ENCODE peak calls at places on chromosomes 2 and 18, in five cellular contexts. One of them, this sample, is unnamed.
A peak's percentile ranks its signal among the peaks of the same experiment; 100 is the strongest.

GRCh38 chr18:75200644-75201272 is 8.2 kb downstream of the PTGR3 start:
- DNase-seq in astrocyte of the spinal cord: peak; percentile 28
- DNase-seq in astrocyte: no peak
- DNase-seq in breast epithelium: no peak
- DNase-seq in brain microvascular endothelial cell: no peak
- DNase-seq in this sample: no peak

GRCh38 chr2:163191372-163191771 is 352.8 kb upstream of the KCNH7 start:
- DNase-seq in brain microvascular endothelial cell: peak; percentile 39
- DNase-seq in astrocyte of the spinal cord: peak; percentile 61
- DNase-seq in astrocyte: peak; percentile 29
- DNase-seq in breast epithelium: no peak
- DNase-seq in this sample: peak; percentile 65

GRCh38 chr2:240405133-240405532 is 30.3 kb upstream of the GPC1 start:
- DNase-seq in breast epithelium: no peak
- DNase-seq in brain microvascular endothelial cell: no peak
- DNase-seq in astrocyte: no peak
- DNase-seq in astrocyte of the spinal cord: no peak
- DNase-seq in this sample: no peak

GRCh38 chr2:110874565-110875383 is 142.4 kb downstream of the ACOXL start:
- DNase-seq in breast epithelium: no peak
- DNase-seq in brain microvascular endothelial cell: no peak
- DNase-seq in astrocyte of the spinal cord: no peak
- DNase-seq in astrocyte: no peak
- DNase-seq in this sample: no peak

GRCh38 chr2:74199871-74200305 is 1.5 kb downstream of the MTHFD2 start:
- DNase-seq in breast epithelium: no peak
- DNase-seq in astrocyte: no peak
- DNase-seq in brain microvascular endothelial cell: no peak
- DNase-seq in astrocyte of the spinal cord: no peak
- DNase-seq in this sample: no peak

GRCh38 chr2:140589696-140590095 is 1541.1 kb downstream of the LRP1B start:
- DNase-seq in breast epithelium: no peak
- DNase-seq in brain microvascular endothelial cell: no peak
- DNase-seq in astrocyte of the spinal cord: peak; percentile 67
- DNase-seq in astrocyte: peak; percentile 56
- DNase-seq in this sample: no peak

GRCh38 chr2:127404466-127405251 is 13.6 kb upstream of the PROC start:
- DNase-seq in astrocyte of the spinal cord: no peak
- DNase-seq in astrocyte: no peak
- DNase-seq in breast epithelium: no peak
- DNase-seq in brain microvascular endothelial cell: no peak
- DNase-seq in this sample: no peak

GRCh38 chr2:11784747-11785610 is 38.5 kb downstream of the LPIN1 start:
- DNase-seq in brain microvascular endothelial cell: peak; percentile 69
- DNase-seq in astrocyte: peak; percentile 46
- DNase-seq in breast epithelium: no peak
- DNase-seq in astrocyte of the spinal cord: peak; percentile 41
- DNase-seq in this sample: peak; percentile 25

GRCh38 chr2:20561703-20562454 is 89.0 kb downstream of the HS1BP3 start:
- DNase-seq in astrocyte of the spinal cord: peak; percentile 92
- DNase-seq in brain microvascular endothelial cell: peak; percentile 77
- DNase-seq in breast epithelium: no peak
- DNase-seq in astrocyte: peak; percentile 87
- DNase-seq in this sample: peak; percentile 76

GRCh38 chr2:111106720-111107119 is 14.0 kb upstream of the BCL2L11 start:
- DNase-seq in breast epithelium: no peak
- DNase-seq in astrocyte of the spinal cord: no peak
- DNase-seq in brain microvascular endothelial cell: no peak
- DNase-seq in astrocyte: no peak
- DNase-seq in this sample: peak; percentile 18

GRCh38 chr18:78421392-78421791 is 558.2 kb upstream of the SALL3 start:
- DNase-seq in breast epithelium: no peak
- DNase-seq in astrocyte of the spinal cord: no peak
- DNase-seq in astrocyte: no peak
- DNase-seq in brain microvascular endothelial cell: no peak
- DNase-seq in this sample: no peak

GRCh38 chr2:45131587-45131986 is 122.3 kb upstream of the SIX2 start:
- DNase-seq in astrocyte of the spinal cord: peak; percentile 79
- DNase-seq in brain microvascular endothelial cell: peak; percentile 78
- DNase-seq in breast epithelium: no peak
- DNase-seq in astrocyte: peak; percentile 91
- DNase-seq in this sample: no peak

GRCh38 chr18:55334875-55335274 is 253.1 kb downstream of the TCF4 start:
- DNase-seq in astrocyte: no peak
- DNase-seq in breast epithelium: no peak
- DNase-seq in astrocyte of the spinal cord: no peak
- DNase-seq in brain microvascular endothelial cell: no peak
- DNase-seq in this sample: peak; percentile 2

GRCh38 chr18:55488473-55488872 is 99.5 kb downstream of the TCF4 start:
- DNase-seq in astrocyte of the spinal cord: no peak
- DNase-seq in brain microvascular endothelial cell: no peak
- DNase-seq in astrocyte: no peak
- DNase-seq in breast epithelium: no peak
- DNase-seq in this sample: no peak

GRCh38 chr2:239644016-239644415 is 243.2 kb upstream of the HDAC4 start:
- DNase-seq in brain microvascular endothelial cell: peak; percentile 5
- DNase-seq in breast epithelium: no peak
- DNase-seq in astrocyte of the spinal cord: peak; percentile 5
- DNase-seq in astrocyte: no peak
- DNase-seq in this sample: no peak

GRCh38 chr2:21042958-21043743 is 722 bp downstream of the APOB start:
- DNase-seq in breast epithelium: peak; percentile 72
- DNase-seq in astrocyte: peak; percentile 1
- DNase-seq in brain microvascular endothelial cell: peak; percentile 23
- DNase-seq in astrocyte of the spinal cord: peak; percentile 38
- DNase-seq in this sample: peak; percentile 48

GRCh38 chr2:148534416-148535205 is 109.9 kb upstream of the EPC2 start:
- DNase-seq in brain microvascular endothelial cell: no peak
- DNase-seq in breast epithelium: no peak
- DNase-seq in astrocyte: no peak
- DNase-seq in astrocyte of the spinal cord: no peak
- DNase-seq in this sample: peak; percentile 25

GRCh38 chr2:201127128-201127521 is 11.2 kb downstream of the CFLAR start:
- DNase-seq in astrocyte: no peak
- DNase-seq in astrocyte of the spinal cord: no peak
- DNase-seq in brain microvascular endothelial cell: no peak
- DNase-seq in breast epithelium: no peak
- DNase-seq in this sample: no peak

GRCh38 chr2:237978058-237978712 is 11.4 kb downstream of the UBE2F start:
- DNase-seq in breast epithelium: no peak
- DNase-seq in astrocyte: no peak
- DNase-seq in astrocyte of the spinal cord: no peak
- DNase-seq in brain microvascular endothelial cell: no peak
- DNase-seq in this sample: no peak

GRCh38 chr2:68653538-68653982 is 10.2 kb downstream of the PROKR1 start:
- DNase-seq in astrocyte of the spinal cord: peak; percentile 87
- DNase-seq in astrocyte: peak; percentile 90
- DNase-seq in breast epithelium: no peak
- DNase-seq in brain microvascular endothelial cell: peak; percentile 85
- DNase-seq in this sample: peak; percentile 37

GRCh38 chr18:54878057-54878661 is 49.9 kb downstream of the RAB27B start:
- DNase-seq in brain microvascular endothelial cell: peak; percentile 13
- DNase-seq in astrocyte of the spinal cord: peak; percentile 43
- DNase-seq in breast epithelium: no peak
- DNase-seq in astrocyte: peak; percentile 25
- DNase-seq in this sample: no peak

GRCh38 chr2:16750175-16750924 is 84.7 kb upstream of the CYRIA start:
- DNase-seq in breast epithelium: no peak
- DNase-seq in astrocyte of the spinal cord: no peak
- DNase-seq in astrocyte: no peak
- DNase-seq in brain microvascular endothelial cell: no peak
- DNase-seq in this sample: no peak

GRCh38 chr2:25585189-25585588 is 88.2 kb downstream of the DTNB start:
- DNase-seq in astrocyte: no peak
- DNase-seq in brain microvascular endothelial cell: no peak
- DNase-seq in astrocyte of the spinal cord: no peak
- DNase-seq in breast epithelium: no peak
- DNase-seq in this sample: no peak

DNA sequence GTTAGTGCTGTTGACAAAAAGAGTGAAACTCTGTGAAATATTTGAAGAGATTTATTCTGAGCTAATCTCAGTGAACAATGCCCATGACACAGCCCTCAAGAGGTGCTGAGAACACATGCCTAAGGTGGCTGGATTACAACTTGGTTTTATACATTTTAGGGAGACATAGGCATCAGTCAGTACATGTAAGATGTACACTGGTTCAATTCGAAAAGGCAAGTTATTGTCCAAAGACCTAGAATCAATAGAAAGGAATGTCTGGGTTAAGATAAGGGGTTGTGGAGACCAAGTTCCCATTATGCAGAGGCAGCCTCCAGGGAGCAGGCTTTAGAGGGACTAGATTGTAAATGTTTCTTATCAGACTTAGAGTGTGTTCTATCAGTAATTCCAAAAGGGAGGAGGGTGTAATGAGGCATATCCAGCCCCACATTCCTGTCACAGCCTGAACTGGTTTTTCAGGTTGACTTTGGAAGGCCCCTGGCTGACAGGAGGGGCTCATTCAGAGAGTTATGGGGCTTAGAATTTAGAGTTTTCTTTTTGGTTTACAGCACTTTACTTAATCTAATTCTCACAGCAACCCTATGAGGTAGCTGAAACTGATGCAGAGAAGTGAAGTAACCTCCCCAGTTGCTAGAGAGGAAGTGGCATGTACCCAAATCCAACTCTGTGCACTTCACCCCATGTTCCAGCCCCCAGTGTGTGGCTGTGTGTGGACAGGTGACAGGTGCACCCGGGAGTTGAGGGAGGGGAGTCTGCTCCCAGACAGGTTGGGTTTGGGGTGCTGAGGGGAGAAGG is 28.3 kb upstream of the ASAP2 start:
- DNase-seq in brain microvascular endothelial cell: peak; percentile 39
- DNase-seq in astrocyte: peak; percentile 44
- DNase-seq in astrocyte of the spinal cord: no peak
- DNase-seq in breast epithelium: no peak
- DNase-seq in this sample: peak; percentile 81
- TF ChIP-seq CTCF in brain microvascular endothelial cell: no peak
- TF ChIP-seq CTCF in astrocyte: no peak
- TF ChIP-seq CTCF in astrocyte of the spinal cord: no peak
- TF ChIP-seq CTCF in breast epithelium: no peak
- TF ChIP-seq CTCF in this sample: no peak

GRCh38 chr18:48821251-48821590 is 129.5 kb downstream of the SMAD7 start:
- DNase-seq in astrocyte of the spinal cord: no peak
- DNase-seq in astrocyte: no peak
- DNase-seq in breast epithelium: no peak
- DNase-seq in brain microvascular endothelial cell: no peak
- DNase-seq in this sample: no peak
- H3K4me3 ChIP-seq in astrocyte of the spinal cord: no peak overlapping the region
- H3K4me3 ChIP-seq in astrocyte: no peak overlapping the region
- H3K4me3 ChIP-seq in breast epithelium: no peak overlapping the region
- H3K4me3 ChIP-seq in brain microvascular endothelial cell: no peak overlapping the region
- H3K4me3 ChIP-seq in this sample: no peak overlapping the region

DNA sequence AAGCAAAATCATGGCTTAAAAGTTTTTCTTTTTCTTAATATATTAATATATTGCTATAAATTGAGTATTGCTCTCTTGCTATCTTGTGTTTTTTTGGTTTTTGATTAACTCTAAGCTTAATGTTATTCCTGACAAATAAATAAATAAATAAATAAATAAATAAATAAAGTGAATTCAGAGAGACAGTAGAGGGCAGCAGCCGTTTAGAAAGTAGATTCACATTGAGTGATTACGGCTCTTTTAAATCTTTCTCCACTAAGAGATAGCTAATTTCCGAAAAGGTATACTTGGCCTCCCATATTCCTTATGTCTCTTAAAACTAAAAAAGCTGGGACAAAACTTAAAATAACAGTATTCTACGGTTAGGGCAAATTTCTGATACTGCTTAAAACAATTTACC is 34.3 kb downstream of the MSH2 start:
- DNase-seq in astrocyte: peak; percentile 13
- DNase-seq in brain microvascular endothelial cell: no peak
- DNase-seq in astrocyte of the spinal cord: peak; percentile 53
- DNase-seq in breast epithelium: no peak
- DNase-seq in this sample: peak; percentile 51
- TF ChIP-seq CTCF in astrocyte: peak; percentile 5
- TF ChIP-seq CTCF in brain microvascular endothelial cell: peak; percentile 41
- TF ChIP-seq CTCF in astrocyte of the spinal cord: peak; percentile 33
- TF ChIP-seq CTCF in breast epithelium: peak; percentile 38
- TF ChIP-seq CTCF in this sample: peak; percentile 45

DNA sequence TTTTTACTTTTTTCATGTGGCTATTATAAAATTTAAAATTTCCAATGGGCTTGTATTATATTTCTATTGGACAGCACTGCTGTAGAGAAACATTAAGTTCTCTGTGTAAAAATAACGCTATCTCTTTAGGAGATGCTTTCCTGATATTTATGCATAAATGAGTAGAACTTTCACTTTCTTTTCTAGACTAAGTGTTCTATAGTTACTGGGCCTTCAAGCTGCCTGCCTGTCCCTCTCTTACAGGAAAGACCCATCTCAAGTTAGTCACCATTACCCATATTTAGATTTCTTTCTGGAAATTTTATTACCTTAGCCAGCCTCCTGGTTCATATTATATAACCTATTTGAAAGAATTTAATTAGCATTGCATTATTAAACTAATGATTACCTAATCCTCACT is 4.8 kb downstream of the ITGA4 start:
- DNase-seq in breast epithelium: no peak
- DNase-seq in brain microvascular endothelial cell: no peak
- DNase-seq in astrocyte: no peak
- DNase-seq in astrocyte of the spinal cord: peak; percentile 27
- DNase-seq in this sample: no peak
- H3K4me3 ChIP-seq in breast epithelium: no peak overlapping the region
- H3K4me3 ChIP-seq in brain microvascular endothelial cell: no peak overlapping the region
- H3K4me3 ChIP-seq in astrocyte: no peak overlapping the region
- H3K4me3 ChIP-seq in astrocyte of the spinal cord: no peak overlapping the region
- H3K4me3 ChIP-seq in this sample: no peak overlapping the region

GRCh38 chr2:98601532-98602132 is 6.7 kb downstream of the COA5 start:
- DNase-seq in astrocyte of the spinal cord: peak; percentile 46
- DNase-seq in brain microvascular endothelial cell: peak; percentile 20
- DNase-seq in astrocyte: peak; percentile 21
- DNase-seq in breast epithelium: no peak
- DNase-seq in this sample: peak; percentile 54
- TF ChIP-seq CTCF in astrocyte of the spinal cord: peak; percentile 72
- TF ChIP-seq CTCF in brain microvascular endothelial cell: peak; percentile 85
- TF ChIP-seq CTCF in astrocyte: peak; percentile 55
- TF ChIP-seq CTCF in breast epithelium: peak; percentile 41
- TF ChIP-seq CTCF in this sample: peak; percentile 77

GRCh38 chr2:197707316-197708213 is 2.4 kb downstream of the MARS2 start:
- DNase-seq in astrocyte of the spinal cord: peak; percentile 68
- DNase-seq in astrocyte: peak; percentile 45
- DNase-seq in brain microvascular endothelial cell: peak; percentile 44
- DNase-seq in breast epithelium: no peak
- DNase-seq in this sample: peak; percentile 67
- H3K4me3 ChIP-seq in astrocyte of the spinal cord: peak overlapping the region; percentile 86
- H3K4me3 ChIP-seq in astrocyte: peak overlapping the region; percentile 88
- H3K4me3 ChIP-seq in brain microvascular endothelial cell: peak overlapping the region; percentile 89
- H3K4me3 ChIP-seq in breast epithelium: no peak overlapping the region
- H3K4me3 ChIP-seq in this sample: peak overlapping the region; percentile 87